ENCODE peak calls at places on chromosomes 16 and 17, in five cellular contexts. W is HCT116, R is adrenal gland, G is SK-N-SH, Z is heart left ventricle. M is an unnamed sample.

GRCh38 chr17:39199986-39200879 is at the start of gene RPL19:
- DNase-seq in W (peak), R (peak), G (peak), Z (peak), M (peak)

GRCh38 chr17:74805543-74805991 is 29.4 kb upstream of the NAT9 start:
- DNase-seq in W (no peak), R (peak), G (no peak), Z (no peak), M (no peak)

GRCh38 chr16:50635505-50636392 is 45.4 kb downstream of the SNX20 start:
- DNase-seq in W (peak), R (no peak), G (peak), Z (no peak), M (no peak)

GRCh38 chr17:43125967-43126910 is 1.1 kb upstream of the BRCA1 start:
- DNase-seq in W (no peak), R (peak), G (peak), Z (peak), M (no peak)

GRCh38 chr16:31083981-31084380 is 4.8 kb downstream of the PRSS53 start:
- DNase-seq in W (no peak), R (no peak), G (no peak), Z (no peak), M (no peak)

GRCh38 chr16:28554634-28555423 is 1.1 kb downstream of the SGF29 start:
- DNase-seq in W (no peak), R (no peak), G (no peak), Z (no peak), M (no peak)

GRCh38 chr17:80774643-80775281 is 216.9 kb upstream of the CHMP6 start:
- DNase-seq in W (no peak), R (peak), G (no peak), Z (no peak), M (no peak)

GRCh38 chr16:23640669-23640958 is 496 bp downstream of the PALB2 start:
- DNase-seq in W (no peak), R (no peak), G (peak), Z (no peak), M (peak)

GRCh38 chr17:50495918-50496317 is 12.3 kb upstream of the MYCBPAP start:
- DNase-seq in W (no peak), R (no peak), G (no peak), Z (no peak), M (no peak)

GRCh38 chr16:88920618-88921602 is 54.5 kb upstream of the PABPN1L start:
- DNase-seq in W (no peak), R (peak), G (peak), Z (peak), M (peak)
- H3K27ac ChIP-seq in W (no peak), R (peak), G (no peak), Z (peak), M (peak)

GRCh38 chr16:66653581-66654350 is 42.8 kb downstream of the CMTM4 start:
- DNase-seq in W (no peak), R (no peak), G (no peak), Z (no peak), M (no peak)
- H3K27ac ChIP-seq in W (no peak), R (no peak), G (no peak), Z (no peak), M (no peak)

DNA sequence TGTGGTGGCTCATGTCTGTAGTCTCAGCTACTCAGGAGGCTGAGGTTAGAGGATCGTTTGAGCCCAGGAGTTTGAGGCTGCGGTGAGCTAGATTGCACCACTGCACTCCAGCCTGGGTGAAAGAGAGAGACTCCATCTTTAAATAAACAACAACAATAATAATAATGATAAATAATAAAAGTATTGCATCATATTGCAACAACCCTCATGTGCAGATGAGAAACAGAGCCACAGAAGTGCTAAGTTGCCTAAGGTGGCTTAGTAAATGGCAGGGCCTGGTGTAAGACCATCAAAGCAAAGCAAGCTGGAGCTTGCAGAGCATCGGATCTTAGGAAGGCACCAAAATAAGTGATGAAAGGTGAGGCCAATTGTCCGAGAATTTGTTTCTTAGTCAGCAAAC is 45.2 kb upstream of the HS3ST3A1 start:
- DNase-seq in W (no peak), R (no peak), G (no peak), Z (no peak), M (no peak)
- H3K27ac ChIP-seq in W (no peak), R (no peak), G (no peak), Z (no peak), M (no peak)

GRCh38 chr16:57377080-57377841 is 5.0 kb downstream of the CX3CL1 start:
- DNase-seq in W (no peak), R (no peak), G (peak), Z (no peak), M (no peak)
- H3K27ac ChIP-seq in W (no peak), R (no peak), G (peak), Z (no peak), M (peak)

GRCh38 chr16:5015887-5016286 is 17.8 kb downstream of the NAGPA start:
- DNase-seq in W (no peak), R (no peak), G (no peak), Z (no peak), M (no peak)

GRCh38 chr16:5016967-5017677 is 16.6 kb downstream of the NAGPA start:
- DNase-seq in W (no peak), R (no peak), G (no peak), Z (no peak), M (no peak)

GRCh38 chr16:5019775-5020174 is 14.0 kb downstream of the NAGPA start:
- DNase-seq in W (no peak), R (no peak), G (no peak), Z (no peak), M (no peak)

GRCh38 chr16:5018791-5019190 is 14.9 kb downstream of the NAGPA start:
- DNase-seq in W (no peak), R (no peak), G (no peak), Z (no peak), M (no peak)

GRCh38 chr16:5017678-5017969 is 16.1 kb downstream of the NAGPA start:
- DNase-seq in W (no peak), R (no peak), G (no peak), Z (no peak), M (no peak)
- H3K27ac ChIP-seq in W (no peak), R (no peak), G (no peak), Z (no peak), M (no peak)